ENCODE peak calls at places on chromosomes 11 and 22, in nine cellular contexts. V is brain microvascular endothelial cell, E is PC-3, C is AG04450, N is GM23338, X is psoas muscle, F is right atrium auricular region, Y is H1, P is fibroblast of lung. M is an unnamed sample. For H3K27me3, the result is how much of the 10 kb centered on the place peaks cover.

GRCh38 chr11:103892603-103893002 is 143.8 kb upstream of the DDI1 start:
- DNase-seq in V (peak), E (peak), C (no peak), N (no peak), X (no peak), F (no peak), Y (no peak), P (peak), M (no peak)

GRCh38 chr11:126231725-126232459 is 20.3 kb downstream of the FAM118B start:
- DNase-seq in V (no peak), E (peak), C (peak), N (no peak), X (no peak), F (no peak), Y (no peak), P (peak), M (no peak)

GRCh38 chr22:47374273-47374771 is 611.9 kb downstream of the TBC1D22A start:
- DNase-seq in V (no peak), E (no peak), C (no peak), N (no peak), X (no peak), F (no peak), Y (no peak), P (no peak), M (no peak)

GRCh38 chr11:72692498-72693237 is 18.4 kb upstream of the PDE2A start:
- DNase-seq in V (no peak), E (no peak), C (no peak), N (no peak), X (peak), F (no peak), Y (no peak), P (no peak), M (no peak)

GRCh38 chr11:61446211-61446651 is 16.3 kb downstream of the SDHAF2 start:
- DNase-seq in V (peak), E (peak), C (peak), N (peak), X (peak), F (peak), Y (peak), P (peak), M (peak)

GRCh38 chr22:20966883-20967696 is at the start of gene AIFM3:
- DNase-seq in V (no peak), E (no peak), C (no peak), N (no peak), X (no peak), F (no peak), Y (no peak), P (no peak), M (no peak)

GRCh38 chr22:49213731-49214352 is 613.8 kb downstream of the BRD1 start:
- DNase-seq in V (no peak), E (no peak), C (no peak), N (no peak), X (no peak), F (peak), Y (peak), P (no peak), M (no peak)

GRCh38 chr22:26642465-26643367 is 14.7 kb upstream of the MIAT start:
- DNase-seq in V (no peak), E (no peak), C (no peak), N (peak), X (no peak), F (no peak), Y (peak), P (no peak), M (no peak)

GRCh38 chr11:67616431-67617242 is 9.9 kb downstream of the NDUFV1 start:
- DNase-seq in V (no peak), E (no peak), C (no peak), N (no peak), X (peak), F (no peak), Y (peak), P (no peak), M (no peak)

GRCh38 chr22:17013396-17014100 is 5.5 kb upstream of the GAB4 start:
- DNase-seq in V (no peak), E (no peak), C (no peak), N (no peak), X (no peak), F (no peak), Y (no peak), P (no peak), M (no peak)

GRCh38 chr11:60872124-60872951 is 5.0 kb downstream of the ZP1 start:
- DNase-seq in V (peak), E (no peak), C (no peak), N (no peak), X (no peak), F (no peak), Y (no peak), P (peak), M (no peak)

GRCh38 chr11:18567081-18567480 is 21.5 kb downstream of the UEVLD start:
- DNase-seq in V (no peak), E (no peak), C (no peak), N (no peak), X (no peak), F (no peak), Y (no peak), P (peak), M (no peak)

GRCh38 chr22:24437820-24438328 is 10.5 kb downstream of the ADORA2A start:
- DNase-seq in V (no peak), E (peak), C (no peak), N (no peak), X (no peak), F (no peak), Y (no peak), P (no peak), M (no peak)

GRCh38 chr22:41305646-41306045 is 4.3 kb downstream of the ZC3H7B start:
- DNase-seq in V (no peak), E (peak), C (peak), N (no peak), X (peak), F (no peak), Y (no peak), P (peak), M (no peak)

GRCh38 chr11:2975594-2975993 is 16.5 kb downstream of the NAP1L4 start:
- DNase-seq in V (peak), E (peak), C (no peak), N (peak), X (no peak), F (no peak), Y (no peak), P (peak), M (no peak)

GRCh38 chr11:72624496-72625201 is 49.6 kb downstream of the PDE2A start:
- DNase-seq in V (no peak), E (no peak), C (no peak), N (no peak), X (peak), F (peak), Y (no peak), P (no peak), M (no peak)

GRCh38 chr11:92675303-92675702 is 294.1 kb upstream of the MTNR1B start:
- DNase-seq in V (no peak), E (no peak), C (no peak), N (no peak), X (no peak), F (no peak), Y (no peak), P (no peak), M (no peak)

GRCh38 chr11:68128682-68129327 is 7.6 kb upstream of the CHKA start:
- DNase-seq in V (peak), E (no peak), C (peak), N (peak), X (peak), F (no peak), Y (no peak), P (peak), M (no peak)

GRCh38 chr11:33588056-33588455 is 112.6 kb downstream of the C11orf91 start:
- DNase-seq in V (no peak), E (no peak), C (no peak), N (peak), X (no peak), F (no peak), Y (no peak), P (peak), M (no peak)

GRCh38 chr11:70209391-70209912 is 6.4 kb downstream of the FADD start:
- DNase-seq in V (no peak), E (no peak), C (no peak), N (no peak), X (no peak), F (no peak), Y (no peak), P (no peak), M (no peak)

GRCh38 chr11:1708716-1709115 is 11.7 kb downstream of the KRTAP5-6 start:
- DNase-seq in V (no peak), E (no peak), C (no peak), N (no peak), X (no peak), F (no peak), Y (no peak), P (no peak), M (no peak)

GRCh38 chr11:1226981-1227550 is 4.2 kb downstream of the MUC5B start:
- DNase-seq in V (no peak), E (no peak), C (no peak), N (peak), X (peak), F (no peak), Y (peak), P (no peak), M (no peak)

GRCh38 chr11:82403640-82404305 is 329.9 kb downstream of the FAM181B start:
- DNase-seq in V (no peak), E (no peak), C (no peak), N (no peak), X (no peak), F (no peak), Y (no peak), P (no peak), M (no peak)

GRCh38 chr11:10606536-10607208 is 38.2 kb upstream of the LYVE1 start:
- DNase-seq in V (peak), E (peak), C (peak), N (no peak), X (no peak), F (no peak), Y (no peak), P (peak), M (no peak)

GRCh38 chr11:41784513-41785335 is 325.3 kb upstream of the LRRC4C start:
- DNase-seq in V (no peak), E (peak), C (no peak), N (no peak), X (no peak), F (no peak), Y (no peak), P (no peak), M (no peak)

GRCh38 chr11:85076535-85077330 is 550.4 kb downstream of the DLG2 start:
- DNase-seq in V (peak), E (peak), C (no peak), N (no peak), X (no peak), F (no peak), Y (no peak), P (peak), M (no peak)

GRCh38 chr11:64352099-64353005 is 6.6 kb upstream of the RPS6KA4 start:
- DNase-seq in V (no peak), E (no peak), C (no peak), N (no peak), X (peak), F (no peak), Y (no peak), P (no peak), M (no peak)

GRCh38 chr11:132042296-132042695 is 671.9 kb downstream of the NTM start:
- DNase-seq in V (no peak), E (no peak), C (no peak), N (no peak), X (no peak), F (no peak), Y (no peak), P (no peak), M (no peak)

GRCh38 chr22:44620129-44620840 is 81.7 kb upstream of the PRR5 start:
- DNase-seq in V (peak), E (peak), C (no peak), N (peak), X (peak), F (peak), Y (peak), P (peak), M (peak)

GRCh38 chr22:43747877-43748276 is 64.2 kb downstream of the EFCAB6 start:
- DNase-seq in V (no peak), E (no peak), C (no peak), N (no peak), X (no peak), F (no peak), Y (no peak), P (no peak), M (no peak)

GRCh38 chr11:128451651-128452470 is 135.5 kb downstream of the ETS1 start:
- DNase-seq in V (peak), E (no peak), C (no peak), N (peak), X (peak), F (peak), Y (no peak), P (peak), M (no peak)

GRCh38 chr11:64802370-64803162 is 448 bp downstream of the MAP4K2 start:
- DNase-seq in V (no peak), E (no peak), C (no peak), N (peak), X (no peak), F (no peak), Y (peak), P (no peak), M (no peak)

GRCh38 chr11:73978576-73979086 is 4.0 kb downstream of the UCP2 start:
- DNase-seq in V (no peak), E (no peak), C (no peak), N (no peak), X (peak), F (no peak), Y (no peak), P (no peak), M (no peak)

GRCh38 chr22:32775957-32776356 is 25.5 kb upstream of the TIMP3 start:
- DNase-seq in V (no peak), E (no peak), C (no peak), N (peak), X (no peak), F (no peak), Y (no peak), P (no peak), M (peak)

GRCh38 chr11:28887681-28888080 is 779.5 kb downstream of the METTL15 start:
- DNase-seq in V (no peak), E (no peak), C (no peak), N (no peak), X (no peak), F (no peak), Y (no peak), P (no peak), M (no peak)

GRCh38 chr22:32558681-32559355 is 84.2 kb downstream of the FBXO7 start:
- DNase-seq in V (peak), E (peak), C (peak), N (no peak), X (peak), F (peak), Y (no peak), P (peak), M (no peak)

GRCh38 chr11:119470316-119471266 is 47.6 kb upstream of the THY1 start:
- DNase-seq in V (peak), E (peak), C (peak), N (no peak), X (no peak), F (peak), Y (peak), P (peak), M (no peak)

DNA sequence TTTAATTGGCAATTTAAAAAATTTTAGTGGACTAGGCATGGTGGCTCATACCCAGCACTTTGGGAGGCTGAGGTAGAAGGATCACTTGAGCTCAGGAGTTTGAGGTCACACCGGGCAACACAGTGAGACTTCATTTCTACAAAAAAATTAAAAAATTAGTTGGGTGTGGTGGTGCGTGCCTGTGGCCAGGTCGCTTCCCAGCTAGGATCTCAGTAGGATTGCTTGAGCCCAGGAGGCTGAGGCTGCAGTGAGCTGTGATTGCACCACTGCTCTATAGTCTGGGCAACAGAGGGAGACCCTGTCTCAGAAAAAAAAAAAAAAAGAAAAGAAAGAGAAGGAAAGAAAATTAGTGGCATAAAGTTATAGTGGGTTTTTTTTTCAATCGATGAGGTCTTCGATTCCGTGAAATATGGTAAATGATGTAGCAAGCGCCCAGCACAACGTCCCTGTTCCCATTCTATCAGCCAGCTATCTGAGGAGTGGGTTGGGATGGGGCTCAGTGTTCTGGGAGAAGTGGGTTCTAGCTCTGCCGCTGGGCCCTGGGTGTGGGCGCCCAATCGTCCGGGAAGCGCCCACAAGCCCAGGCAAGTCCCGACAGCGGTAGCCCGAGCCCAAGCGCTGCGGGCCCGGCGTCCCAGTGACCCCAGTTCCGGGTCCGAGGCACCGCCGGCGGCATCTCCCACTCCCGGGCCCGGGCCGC is 1.4 kb downstream of the FOSL1 start:
- DNase-seq in V (no peak), E (no peak), C (no peak), N (no peak), X (no peak), F (no peak), Y (no peak), P (peak), M (no peak)
- H3K27me3 ChIP-seq in V (under half), E (under half), C (under half), N (half or more), X (under half), F (under half), Y (under half), P (under half), M (under half)

GRCh38 chr22:30211124-30211820 is 35.3 kb downstream of the LIF start:
- DNase-seq in V (no peak), E (no peak), C (no peak), N (no peak), X (no peak), F (no peak), Y (no peak), P (no peak), M (no peak)

GRCh38 chr22:30210235-30210831 is 36.2 kb downstream of the LIF start:
- DNase-seq in V (peak), E (peak), C (no peak), N (no peak), X (no peak), F (no peak), Y (no peak), P (peak), M (no peak)

GRCh38 chr22:30212363-30212995 is 34.1 kb downstream of the LIF start:
- DNase-seq in V (peak), E (peak), C (peak), N (no peak), X (peak), F (peak), Y (no peak), P (peak), M (no peak)

GRCh38 chr22:30214703-30215405 is 31.7 kb downstream of the LIF start:
- DNase-seq in V (no peak), E (no peak), C (no peak), N (peak), X (no peak), F (no peak), Y (no peak), P (no peak), M (no peak)

DNA sequence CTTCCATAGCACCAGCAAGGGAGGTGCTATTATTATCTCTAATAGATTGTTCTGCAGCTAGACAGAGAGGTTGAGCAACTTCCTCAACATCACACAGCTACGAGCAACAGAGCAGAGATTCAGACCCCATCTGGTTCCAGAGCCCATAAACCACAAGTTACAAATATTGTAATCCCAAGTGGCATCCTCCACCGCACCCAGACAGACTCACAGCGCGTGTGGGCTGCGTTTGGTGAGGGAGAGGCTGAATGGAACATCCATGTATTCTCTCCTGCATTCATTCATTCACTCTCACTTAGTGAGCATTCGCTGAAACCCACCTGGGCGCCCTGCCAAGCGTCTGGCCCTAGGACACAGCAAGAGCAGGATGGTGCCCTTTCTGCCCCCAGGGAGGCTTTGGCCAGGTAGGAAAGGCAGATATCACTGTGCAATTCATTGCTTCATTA is 33.5 kb downstream of the LIF start:
- DNase-seq in V (peak), E (peak), C (no peak), N (no peak), X (no peak), F (no peak), Y (no peak), P (peak), M (no peak)
- H3K27ac ChIP-seq in V (peak), E (peak), C (peak), N (no peak), X (no peak), F (no peak), Y (no peak), P (peak), M (no peak)

GRCh38 chr22:35742342-35743100 is 24.8 kb downstream of the APOL5 start:
- DNase-seq in V (peak), E (peak), C (no peak), N (no peak), X (no peak), F (no peak), Y (no peak), P (peak), M (no peak)

GRCh38 chr22:35746248-35746647 is 28.6 kb downstream of the APOL5 start:
- DNase-seq in V (no peak), E (no peak), C (no peak), N (no peak), X (peak), F (no peak), Y (no peak), P (no peak), M (no peak)

GRCh38 chr22:35743466-35743865 is 25.8 kb downstream of the APOL5 start:
- DNase-seq in V (no peak), E (no peak), C (no peak), N (peak), X (no peak), F (no peak), Y (no peak), P (peak), M (no peak)

GRCh38 chr22:35749808-35750207 is 32.1 kb downstream of the APOL5 start:
- DNase-seq in V (no peak), E (no peak), C (no peak), N (no peak), X (no peak), F (no peak), Y (no peak), P (no peak), M (no peak)

GRCh38 chr22:35746946-35747703 is 29.5 kb downstream of the APOL5 start:
- DNase-seq in V (no peak), E (no peak), C (peak), N (no peak), X (no peak), F (no peak), Y (no peak), P (peak), M (no peak)
- H3K27me3 ChIP-seq in V (under half), E (under half), C (under half), N (under half), X (under half), F (under half), Y (under half), P (under half), M (under half)

DNA sequence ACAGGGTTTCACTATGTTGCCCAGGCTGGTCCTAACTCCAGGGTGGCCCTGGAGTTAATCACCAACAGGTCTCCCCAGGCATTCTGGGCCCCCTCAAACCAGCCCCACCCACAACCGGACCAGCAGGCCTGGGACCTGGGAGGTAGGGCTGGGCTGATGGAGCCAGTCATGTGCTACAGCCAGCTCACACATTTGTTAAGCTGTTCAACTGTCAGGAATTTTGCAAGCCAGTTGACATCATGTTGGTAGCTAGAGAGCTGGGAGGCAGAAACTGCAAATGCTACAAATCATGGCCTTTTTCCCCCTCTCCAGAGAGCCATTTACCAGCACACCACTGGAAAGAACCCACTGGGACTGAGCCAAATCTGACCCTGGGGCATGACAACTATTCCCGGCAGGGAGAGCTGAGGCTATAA is 6.8 kb downstream of the ARHGAP1 start:
- DNase-seq in V (no peak), E (no peak), C (no peak), N (no peak), X (no peak), F (no peak), Y (no peak), P (no peak), M (no peak)
- H3K27ac ChIP-seq in V (peak), E (no peak), C (no peak), N (no peak), X (peak), F (peak), Y (no peak), P (peak), M (no peak)

M was measured in iPS DF 6.9.